ENCODE peak calls at places on chromosomes 7 and 10, in nine cellular contexts. D is fibroblast of villous mesenchyme; S is lower leg skin; R is AG10803; K is BE2C; T is epithelial cell of proximal tubule; I is CD8-positive, alpha-beta T cell; P is fibroblast of mammary gland; U is adrenal gland. C is an unnamed sample.

GRCh38 chr10:17768957-17769356 is 17.0 kb downstream of the TMEM236 start:
- DNase-seq in K (no peak), T (no peak), S (no peak), R (peak; percentile 73), D (no peak), P (peak; percentile 30), U (no peak), I (no peak), C (no peak)

GRCh38 chr10:31413325-31413724 is 94.3 kb downstream of the ZEB1 start:
- DNase-seq in T (no peak), R (no peak), I (no peak), P (no peak), D (peak; percentile 47), K (no peak), S (no peak), U (no peak), C (no peak)

GRCh38 chr7:104956753-104957450 is 57.1 kb upstream of the KMT2E start:
- DNase-seq in K (no peak), I (peak; percentile 39), T (peak; percentile 81), D (peak; percentile 90), P (peak; percentile 96), S (no peak), U (no peak), R (peak; percentile 94), C (peak; percentile 88)

GRCh38 chr7:42790196-42790595 is 121.7 kb downstream of the C7orf25 start:
- DNase-seq in P (peak; percentile 81), S (no peak), U (no peak), I (no peak), T (no peak), R (peak; percentile 20), D (peak; percentile 3), K (no peak), C (peak; percentile 29)

GRCh38 chr10:73401636-73402035 is 12.2 kb downstream of the ANXA7 start:
- DNase-seq in P (no peak), S (no peak), U (no peak), I (no peak), D (no peak), R (no peak), T (no peak), K (no peak), C (no peak)

GRCh38 chr7:150375662-150376521 is 3.2 kb upstream of the ZNF775 start:
- DNase-seq in S (no peak), T (no peak), D (no peak), P (no peak), I (peak; percentile 64), U (no peak), R (no peak), K (no peak), C (no peak)

GRCh38 chr7:31782411-31782991 is 95.5 kb downstream of the PPP1R17 start:
- DNase-seq in I (no peak), T (peak; percentile 22), P (peak; percentile 82), D (peak; percentile 31), S (no peak), K (peak; percentile 11), R (peak; percentile 68), U (no peak), C (peak; percentile 41)

GRCh38 chr10:75281980-75282379 is 46.2 kb upstream of the COMTD1 start:
- DNase-seq in R (no peak), T (no peak), S (no peak), P (no peak), U (no peak), D (no peak), I (no peak), K (no peak), C (no peak)

GRCh38 chr10:14009315-14010082 is 321.2 kb downstream of the FRMD4A start:
- DNase-seq in K (no peak), P (peak; percentile 84), R (peak; percentile 88), S (no peak), I (peak; percentile 84), U (no peak), D (peak; percentile 65), T (no peak), C (peak; percentile 91)

GRCh38 chr7:29980151-29980550 is 9.4 kb downstream of the SCRN1 start:
- DNase-seq in D (no peak), K (no peak), R (no peak), S (no peak), P (no peak), U (no peak), I (no peak), T (no peak), C (no peak)

GRCh38 chr10:74593470-74593869 is 232.9 kb upstream of the KAT6B start:
- DNase-seq in I (no peak), P (peak; percentile 93), S (peak; percentile 33), R (peak; percentile 86), D (peak; percentile 90), T (peak; percentile 27), U (no peak), K (no peak), C (peak; percentile 32)

GRCh38 chr10:61140765-61141392 is 196.9 kb upstream of the RHOBTB1 start:
- DNase-seq in R (peak; percentile 74), K (no peak), I (no peak), T (peak; percentile 36), D (peak; percentile 80), U (peak; percentile 41), S (no peak), P (peak; percentile 78), C (peak; percentile 84)

GRCh38 chr7:74280985-74281384 is 8.2 kb upstream of the CLIP2 start:
- DNase-seq in P (peak; percentile 85), K (no peak), I (no peak), D (peak; percentile 79), S (no peak), R (no peak), T (no peak), U (peak; percentile 45), C (no peak)

GRCh38 chr10:112950714-112951348 is 784 bp downstream of the TCF7L2 start:
- DNase-seq in P (no peak), T (no peak), I (peak; percentile 45), S (no peak), U (peak; percentile 53), K (peak; percentile 31), D (peak; percentile 55), R (no peak), C (no peak)

GRCh38 chr7:100674441-100675407 is 1.2 kb downstream of the GNB2 start:
- DNase-seq in R (no peak), U (peak; percentile 56), K (no peak), P (no peak), S (no peak), I (peak; percentile 47), D (peak; percentile 17), T (no peak), C (no peak)

GRCh38 chr10:69730251-69731156 is 71.2 kb upstream of the COL13A1 start:
- DNase-seq in K (no peak), I (no peak), S (no peak), R (peak; percentile 43), D (peak; percentile 79), T (no peak), U (peak; percentile 59), P (peak; percentile 8), C (peak; percentile 67)

GRCh38 chr10:4981722-4982471 is 18.7 kb downstream of the AKR1C1 start:
- DNase-seq in S (no peak), I (no peak), U (peak; percentile 41), P (peak; percentile 69), R (peak; percentile 12), K (no peak), D (peak; percentile 67), T (peak; percentile 51), C (no peak)

GRCh38 chr7:115593111-115593510 is 437.5 kb downstream of the TFEC start:
- DNase-seq in R (no peak), T (no peak), I (no peak), S (no peak), K (no peak), U (no peak), P (no peak), D (peak; percentile 52), C (no peak)

GRCh38 chr7:42237891-42238531 is 1.0 kb upstream of the GLI3 start:
- DNase-seq in S (peak; percentile 85), K (no peak), R (peak; percentile 77), D (peak; percentile 71), P (peak; percentile 63), U (peak; percentile 72), T (no peak), I (no peak), C (no peak)

GRCh38 chr7:11436773-11437524 is 395.0 kb downstream of the THSD7A start:
- DNase-seq in U (no peak), I (no peak), T (no peak), D (no peak), R (no peak), P (no peak), S (no peak), K (no peak), C (no peak)

GRCh38 chr7:22860784-22861482 is 38.3 kb upstream of the TOMM7 start:
- DNase-seq in K (peak; percentile 40), I (no peak), S (no peak), P (no peak), U (no peak), T (no peak), D (peak; percentile 12), R (peak; percentile 59), C (no peak)
- TF ChIP-seq CTCF in K (peak; percentile 66), I (peak; percentile 70), S (no peak), P (peak; percentile 46), U (peak; percentile 25), T (peak; percentile 54), D (peak; percentile 64), R (peak; percentile 57), C (peak; percentile 56)

DNA sequence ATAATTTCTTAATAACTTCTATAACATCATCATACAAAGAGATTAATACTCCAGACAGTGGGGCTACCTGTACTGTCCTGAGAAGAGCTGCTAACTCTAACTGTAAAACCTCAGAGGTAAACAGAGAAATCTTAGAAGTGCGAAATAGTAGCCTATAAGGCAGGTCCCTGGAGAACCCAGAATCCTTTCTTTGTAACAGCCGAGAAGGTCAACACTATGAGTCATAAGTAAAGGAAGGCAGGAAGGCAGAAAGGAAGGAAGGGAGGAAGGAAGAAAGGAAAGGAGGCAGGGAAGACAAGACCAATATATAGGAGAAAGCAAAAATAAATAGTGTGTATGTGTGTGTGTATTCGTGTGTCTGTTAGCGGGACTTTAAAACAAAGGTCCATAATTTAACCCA is 540.6 kb downstream of the ZWINT start:
- DNase-seq in U (no peak), R (no peak), I (no peak), T (no peak), D (no peak), K (no peak), S (no peak), P (no peak), C (no peak)
- H3K4me3 ChIP-seq in U (no peak overlapping the region), R (no peak overlapping the region), I (no peak overlapping the region), T (no peak overlapping the region), D (no peak overlapping the region), K (no peak overlapping the region), S (no peak overlapping the region), P (no peak overlapping the region), C (no peak overlapping the region)

DNA sequence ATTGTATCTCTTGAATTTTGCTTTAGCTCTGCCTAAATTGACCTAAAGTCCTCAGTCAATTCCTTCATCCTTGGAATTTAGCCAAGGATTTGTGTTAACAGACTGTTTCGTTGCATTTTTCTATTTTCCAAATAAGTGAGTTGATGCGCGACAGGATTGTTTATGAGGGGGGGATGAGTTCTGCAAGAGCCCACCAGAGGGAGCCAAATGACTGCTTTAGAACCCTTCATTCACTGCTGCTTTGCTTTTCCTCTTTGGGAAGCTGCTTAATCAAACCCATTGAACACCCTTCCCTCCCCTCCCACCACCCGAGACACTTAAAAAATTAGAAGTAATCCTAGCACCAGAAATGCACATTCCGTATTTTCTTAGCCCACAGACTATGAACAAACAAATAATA is 33.7 kb upstream of the PTF1A start:
- DNase-seq in T (peak; percentile 25), R (peak; percentile 55), U (peak; percentile 50), I (no peak), D (peak; percentile 63), K (peak; percentile 49), S (no peak), P (peak; percentile 67), C (peak; percentile 42)
- TF ChIP-seq CTCF in T (peak; percentile 92), R (peak; percentile 88), U (peak; percentile 66), I (peak; percentile 83), D (peak; percentile 87), K (peak; percentile 88), S (peak; percentile 7), P (peak; percentile 91), C (peak; percentile 83)

GRCh38 chr10:103105462-103105861 is 87.6 kb downstream of the NT5C2 start:
- DNase-seq in K (no peak), R (no peak), P (no peak), D (no peak), S (no peak), U (no peak), T (no peak), I (no peak), C (no peak)
- H3K4me3 ChIP-seq in K (no peak overlapping the region), R (no peak overlapping the region), P (no peak overlapping the region), D (no peak overlapping the region), S (no peak overlapping the region), U (no peak overlapping the region), T (no peak overlapping the region), I (no peak overlapping the region), C (no peak overlapping the region)

C was measured in HFF-Myc.